ENCODE peak calls at places on chromosomes 5 and 9, in ten cellular contexts. U, R, Q, B, E, V, I, K, L and Z are unnamed samples.

GRCh38 chr5:176721509-176721908 is 74.2 kb downstream of the TSPAN17 start:
- DNase-seq in U (no peak), R (no peak), Q (no peak), B (no peak), E (no peak), V (no peak), I (no peak), K (no peak), L (no peak), Z (no peak)

GRCh38 chr9:13457795-13458194 is 178.3 kb upstream of the MPDZ start:
- DNase-seq in U (no peak), R (no peak), Q (no peak), B (no peak), E (no peak), V (no peak), I (no peak), K (no peak), L (no peak), Z (no peak)

GRCh38 chr5:167869125-167869524 is 422.3 kb upstream of the WWC1 start:
- DNase-seq in U (no peak), R (no peak), Q (no peak), B (no peak), E (no peak), V (no peak), I (no peak), K (no peak), L (no peak), Z (no peak)

GRCh38 chr9:1050125-1050895 is at the start of gene DMRT2:
- DNase-seq in U (peak), R (no peak), Q (peak), B (peak), E (peak), V (no peak), I (peak), K (peak), L (no peak), Z (peak)

GRCh38 chr5:132376694-132377641 is 7.5 kb downstream of the SLC22A5 start:
- DNase-seq in U (no peak), R (no peak), Q (no peak), B (no peak), E (no peak), V (no peak), I (no peak), K (no peak), L (no peak), Z (no peak)

GRCh38 chr5:9059920-9060691 is 485.8 kb downstream of the SEMA5A start:
- DNase-seq in U (no peak), R (no peak), Q (no peak), B (peak), E (peak), V (no peak), I (no peak), K (no peak), L (no peak), Z (no peak)

GRCh38 chr9:99059074-99059894 is 45.6 kb upstream of the TGFBR1 start:
- DNase-seq in U (no peak), R (peak), Q (no peak), B (no peak), E (no peak), V (no peak), I (no peak), K (peak), L (peak), Z (no peak)

GRCh38 chr9:99931155-99931840 is 24.8 kb downstream of the STX17 start:
- DNase-seq in U (no peak), R (no peak), Q (no peak), B (no peak), E (no peak), V (no peak), I (no peak), K (no peak), L (no peak), Z (no peak)

GRCh38 chr5:179137001-179137642 is 76.9 kb downstream of the ZNF354C start:
- DNase-seq in U (no peak), R (no peak), Q (no peak), B (no peak), E (no peak), V (no peak), I (no peak), K (no peak), L (no peak), Z (no peak)

GRCh38 chr5:78534148-78535009 is 114.2 kb downstream of the LHFPL2 start:
- DNase-seq in U (no peak), R (no peak), Q (no peak), B (no peak), E (peak), V (no peak), I (peak), K (no peak), L (no peak), Z (no peak)

GRCh38 chr5:154740483-154740882 is 14.7 kb upstream of the LARP1 start:
- DNase-seq in U (peak), R (no peak), Q (peak), B (peak), E (peak), V (no peak), I (no peak), K (no peak), L (no peak), Z (no peak)

GRCh38 chr5:80149161-80149609 is 106.7 kb downstream of the SERINC5 start:
- DNase-seq in U (no peak), R (no peak), Q (no peak), B (no peak), E (peak), V (no peak), I (no peak), K (no peak), L (no peak), Z (no peak)

GRCh38 chr9:85040806-85041575 is 371.5 kb downstream of the NTRK2 start:
- DNase-seq in U (peak), R (no peak), Q (no peak), B (no peak), E (no peak), V (no peak), I (no peak), K (no peak), L (no peak), Z (no peak)

GRCh38 chr5:32833621-32834102 is 122.5 kb downstream of the NPR3 start:
- DNase-seq in U (no peak), R (no peak), Q (no peak), B (no peak), E (no peak), V (no peak), I (no peak), K (no peak), L (no peak), Z (no peak)